ENCODE peak calls at places on chromosomes 1 and 21, in five cellular contexts. K is Calu3, P is aorta, M is HS-27A, Z is mesendoderm. G is an unnamed sample.

GRCh38 chr21:45887121-45887611 is 94.4 kb upstream of the COL6A1 start:
- DNase-seq in K (no peak), P (peak), M (no peak), Z (no peak), G (no peak)

GRCh38 chr1:151992345-151993083 is 1.1 kb downstream of the S100A10 start:
- DNase-seq in K (peak), P (peak), M (peak), Z (peak), G (peak)

GRCh38 chr1:163875214-163875926 is 553.6 kb downstream of the NUF2 start:
- DNase-seq in K (no peak), P (peak), M (peak), Z (no peak), G (peak)

GRCh38 chr1:52237430-52237829 is 95.5 kb downstream of the ZFYVE9 start:
- DNase-seq in K (no peak), P (no peak), M (no peak), Z (no peak), G (no peak)

GRCh38 chr1:19074361-19074901 is 118.0 kb upstream of the IFFO2 start:
- DNase-seq in K (no peak), P (no peak), M (no peak), Z (no peak), G (no peak)

GRCh38 chr1:59645893-59646292 is 168.9 kb upstream of the HOOK1 start:
- DNase-seq in K (no peak), P (no peak), M (no peak), Z (peak), G (no peak)

GRCh38 chr1:6178751-6179563 is 1.2 kb downstream of the CHD5 start:
- DNase-seq in K (no peak), P (no peak), M (no peak), Z (peak), G (peak)

GRCh38 chr1:160096491-160097116 is 1.8 kb downstream of the IGSF8 start:
- DNase-seq in K (no peak), P (peak), M (no peak), Z (peak), G (peak)

GRCh38 chr21:44088401-44088780 is 18.8 kb upstream of the PWP2 start:
- DNase-seq in K (no peak), P (no peak), M (no peak), Z (no peak), G (no peak)

GRCh38 chr1:150751443-150751842 is 14.1 kb downstream of the CTSS start:
- DNase-seq in K (no peak), P (no peak), M (no peak), Z (no peak), G (no peak)

GRCh38 chr1:81974883-81975555 is 174.3 kb downstream of the ADGRL2 start:
- DNase-seq in K (no peak), P (no peak), M (no peak), Z (no peak), G (no peak)

GRCh38 chr1:32250893-32251716 is at the start of gene LCK:
- DNase-seq in K (no peak), P (no peak), M (no peak), Z (no peak), G (no peak)

GRCh38 chr21:17679002-17679600 is 66.4 kb upstream of the BTG3 start:
- DNase-seq in K (peak), P (no peak), M (peak), Z (peak), G (no peak)

GRCh38 chr21:20856926-20857325 is 141.3 kb upstream of the NCAM2 start:
- DNase-seq in K (no peak), P (no peak), M (no peak), Z (peak), G (no peak)

GRCh38 chr1:1006305-1007159 is 6.6 kb upstream of the HES4 start:
- DNase-seq in K (peak), P (no peak), M (no peak), Z (peak), G (peak)

GRCh38 chr21:45376459-45377324 is 28.3 kb upstream of the COL18A1 start:
- DNase-seq in K (no peak), P (peak), M (no peak), Z (no peak), G (no peak)

GRCh38 chr1:184906771-184907170 is 67.5 kb downstream of the NIBAN1 start:
- DNase-seq in K (no peak), P (no peak), M (no peak), Z (no peak), G (no peak)

GRCh38 chr1:161013104-161013590 is 7.8 kb downstream of the F11R start:
- DNase-seq in K (no peak), P (no peak), M (no peak), Z (no peak), G (peak)

GRCh38 chr1:226474443-226475111 is 66.7 kb upstream of the PARP1 start:
- DNase-seq in K (no peak), P (no peak), M (no peak), Z (peak), G (no peak)

GRCh38 chr1:159909381-159909780 is 9.4 kb upstream of the CFAP45 start:
- DNase-seq in K (no peak), P (no peak), M (no peak), Z (peak), G (no peak)

GRCh38 chr1:18882511-18882910 is 19.8 kb downstream of the ALDH4A1 start:
- DNase-seq in K (no peak), P (no peak), M (no peak), Z (no peak), G (no peak)

GRCh38 chr1:154306151-154306550 is 14.7 kb upstream of the AQP10 start:
- DNase-seq in K (no peak), P (no peak), M (no peak), Z (no peak), G (no peak)

GRCh38 chr1:221722254-221723017 is 19.5 kb downstream of the DUSP10 start:
- DNase-seq in K (no peak), P (no peak), M (no peak), Z (no peak), G (no peak)

GRCh38 chr1:39849203-39849602 is 34.1 kb downstream of the TRIT1 start:
- DNase-seq in K (no peak), P (no peak), M (no peak), Z (no peak), G (no peak)

GRCh38 chr1:168129933-168130332 is 6.8 kb downstream of the GPR161 start:
- DNase-seq in K (no peak), P (no peak), M (no peak), Z (peak), G (no peak)

GRCh38 chr21:39885119-39885848 is 18.0 kb downstream of the PCP4 start:
- DNase-seq in K (no peak), P (peak), M (no peak), Z (no peak), G (peak)

GRCh38 chr1:237166593-237167077 is 124.7 kb downstream of the RYR2 start:
- DNase-seq in K (no peak), P (no peak), M (no peak), Z (no peak), G (no peak)

GRCh38 chr1:3436901-3437300 is 17.6 kb upstream of the ARHGEF16 start:
- DNase-seq in K (no peak), P (peak), M (no peak), Z (no peak), G (no peak)

GRCh38 chr1:172431224-172431623 is 10.7 kb downstream of the C1orf105 start:
- DNase-seq in K (no peak), P (no peak), M (no peak), Z (no peak), G (no peak)

GRCh38 chr1:55062801-55063561 is 23.6 kb downstream of the PCSK9 start:
- DNase-seq in K (no peak), P (no peak), M (no peak), Z (no peak), G (no peak)

GRCh38 chr1:227325195-227325594 is 6.9 kb upstream of the CDC42BPA start:
- DNase-seq in K (no peak), P (no peak), M (no peak), Z (no peak), G (no peak)

GRCh38 chr21:37118187-37118826 is 45.3 kb downstream of the TTC3 start:
- DNase-seq in K (no peak), P (no peak), M (no peak), Z (no peak), G (no peak)

GRCh38 chr1:40887012-40887378 is 24.8 kb upstream of the CITED4 start:
- DNase-seq in K (no peak), P (no peak), M (no peak), Z (no peak), G (no peak)

GRCh38 chr21:34983680-34984086 is 65.4 kb downstream of the RUNX1 start:
- DNase-seq in K (no peak), P (no peak), M (no peak), Z (no peak), G (no peak)

GRCh38 chr21:33510826-33511225 is 19.3 kb upstream of the DNAJC28 start:
- DNase-seq in K (no peak), P (no peak), M (no peak), Z (no peak), G (no peak)

GRCh38 chr1:17914142-17914541 is 159.0 kb downstream of the ACTL8 start:
- DNase-seq in K (no peak), P (no peak), M (no peak), Z (peak), G (no peak)

GRCh38 chr1:41724248-41724647 is 194.5 kb downstream of the HIVEP3 start:
- DNase-seq in K (no peak), P (no peak), M (no peak), Z (no peak), G (no peak)

GRCh38 chr1:87682565-87682964 is 353.9 kb downstream of the LMO4 start:
- DNase-seq in K (no peak), P (no peak), M (no peak), Z (no peak), G (peak)

GRCh38 chr1:155651861-155652661 is 36.5 kb downstream of the YY1AP1 start:
- DNase-seq in K (no peak), P (no peak), M (peak), Z (peak), G (no peak)